ENCODE peak calls at places on chromosomes 5 and 9, in nine cellular contexts. I is IMR-90; G is neuronal stem cell; U is lower lobe of right lung; L is esophagus muscularis mucosa; V is adrenal gland; S is CD4-positive, CD25-positive, alpha-beta regulatory T cell; O is brain microvascular endothelial cell; C is CD8-positive, alpha-beta T cell. D is an unnamed sample. For H3K27me3, the result is how much of the 10 kb centered on the place peaks cover.

GRCh38 chr9:33180526-33181184 is 13.5 kb upstream of the B4GALT1 start:
- DNase-seq in S (no peak), V (no peak), O (peak), L (no peak), G (no peak), U (no peak), C (no peak), I (peak), D (no peak)

GRCh38 chr9:35482071-35482470 is 7.8 kb upstream of the RUSC2 start:
- DNase-seq in S (no peak), L (no peak), O (no peak), G (no peak), U (no peak), I (peak), C (no peak), V (no peak), D (no peak)

GRCh38 chr9:97749928-97750327 is 52.8 kb upstream of the XPA start:
- DNase-seq in V (no peak), L (no peak), G (no peak), O (no peak), S (no peak), U (no peak), C (no peak), I (no peak), D (no peak)

GRCh38 chr9:4297795-4298254 is 2.0 kb downstream of the GLIS3 start:
- DNase-seq in U (peak), I (peak), G (peak), S (peak), V (peak), C (peak), L (no peak), O (peak), D (no peak)

GRCh38 chr5:172637122-172637580 is 3.9 kb upstream of the NEURL1B start:
- DNase-seq in V (no peak), G (no peak), I (no peak), O (no peak), L (no peak), U (no peak), C (no peak), S (peak), D (no peak)

GRCh38 chr5:5978501-5979361 is 399.6 kb downstream of the MED10 start:
- DNase-seq in G (no peak), U (no peak), I (no peak), S (no peak), C (no peak), L (peak), V (no peak), O (no peak), D (no peak)

GRCh38 chr5:59587489-59588337 is 305.8 kb downstream of the PDE4D start:
- DNase-seq in V (peak), U (peak), I (peak), L (no peak), S (no peak), G (peak), C (no peak), O (peak), D (no peak)

GRCh38 chr5:119031047-119031886 is 39.6 kb upstream of the DMXL1 start:
- DNase-seq in L (no peak), G (no peak), C (no peak), S (peak), U (no peak), O (no peak), V (no peak), I (no peak), D (no peak)

GRCh38 chr5:60929024-60929423 is 15.8 kb downstream of the ERCC8 start:
- DNase-seq in U (no peak), G (no peak), O (no peak), C (no peak), L (no peak), V (no peak), S (no peak), I (peak), D (no peak)

GRCh38 chr9:129555512-129556203 is 65.2 kb downstream of the C9orf50 start:
- DNase-seq in U (no peak), S (no peak), G (no peak), C (no peak), V (no peak), O (no peak), I (peak), L (no peak), D (no peak)

GRCh38 chr5:139904566-139905400 is 109.2 kb downstream of the PSD2 start:
- DNase-seq in L (no peak), G (peak), C (no peak), O (no peak), S (no peak), U (no peak), I (no peak), V (no peak), D (no peak)
- H3K27me3 ChIP-seq in L (under half), G (half or more), C (under half), O (half or more), S (under half), U (under half), I (half or more), V (under half), D (under half)

DNA sequence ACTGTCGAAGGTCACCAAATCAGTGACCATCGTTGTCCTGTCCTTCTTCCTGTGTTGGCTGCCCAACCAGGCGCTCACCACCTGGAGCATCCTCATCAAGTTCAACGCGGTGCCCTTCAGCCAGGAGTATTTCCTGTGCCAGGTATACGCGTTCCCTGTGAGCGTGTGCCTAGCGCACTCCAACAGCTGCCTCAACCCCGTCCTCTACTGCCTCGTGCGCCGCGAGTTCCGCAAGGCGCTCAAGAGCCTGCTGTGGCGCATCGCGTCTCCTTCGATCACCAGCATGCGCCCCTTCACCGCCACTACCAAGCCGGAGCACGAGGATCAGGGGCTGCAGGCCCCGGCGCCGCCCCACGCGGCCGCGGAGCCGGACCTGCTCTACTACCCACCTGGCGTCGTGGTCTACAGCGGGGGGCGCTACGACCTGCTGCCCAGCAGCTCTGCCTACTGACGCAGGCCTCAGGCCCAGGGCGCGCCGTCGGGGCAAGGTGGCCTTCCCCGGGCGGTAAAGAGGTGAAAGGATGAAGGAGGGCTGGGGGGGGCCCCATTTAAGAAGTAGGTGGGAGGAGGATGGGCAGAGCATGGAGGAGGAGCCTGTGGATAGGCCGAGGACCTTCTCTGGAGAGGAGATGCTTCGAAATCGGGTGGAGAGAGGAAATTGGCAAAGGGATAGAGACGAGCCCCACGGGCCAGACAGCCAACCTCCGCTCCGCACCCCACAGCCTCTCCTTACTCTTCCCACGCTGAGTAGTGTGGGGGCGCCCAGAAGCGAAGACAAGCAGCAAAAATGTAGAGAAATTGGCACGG is 1.7 kb downstream of the RXFP3 start:
- DNase-seq in V (no peak), S (no peak), O (no peak), L (peak), C (no peak), G (no peak), U (no peak), I (no peak), D (no peak)
- H3K27me3 ChIP-seq in V (under half), S (under half), O (under half), L (under half), C (under half), G (under half), U (half or more), I (half or more), D (under half)

DNA sequence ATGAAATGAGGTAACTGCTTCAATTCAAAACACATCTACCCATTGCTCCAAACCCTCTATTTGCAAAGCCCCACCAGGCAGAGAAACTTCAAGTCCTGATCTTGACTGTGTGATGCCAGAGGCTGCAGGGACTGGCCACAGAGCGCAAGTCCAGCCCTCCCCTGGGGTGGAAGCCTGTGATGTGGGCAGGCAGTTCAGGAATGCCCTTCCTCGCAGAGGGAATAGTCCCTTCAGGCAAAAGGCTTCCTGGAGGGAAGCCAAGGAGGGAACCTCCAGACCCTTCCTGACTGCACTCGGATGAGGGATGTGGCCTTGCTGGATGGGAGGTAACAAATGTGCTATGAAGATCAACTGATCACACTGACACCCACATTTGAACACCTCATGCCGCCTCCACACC is 131.2 kb downstream of the SLIT3 start:
- DNase-seq in S (no peak), I (no peak), U (no peak), O (no peak), L (no peak), V (no peak), G (no peak), C (no peak), D (no peak)
- H3K27me3 ChIP-seq in S (under half), I (under half), U (under half), O (under half), L (under half), V (under half), G (under half), C (under half), D (under half)

GRCh38 chr5:174556756-174557155 is 167.6 kb upstream of the MSX2 start:
- DNase-seq in I (peak), G (no peak), C (no peak), U (no peak), O (no peak), V (no peak), S (no peak), L (no peak), D (no peak)

GRCh38 chr5:174552428-174552827 is 172.0 kb upstream of the MSX2 start:
- DNase-seq in S (no peak), C (no peak), I (no peak), V (no peak), U (no peak), L (no peak), O (no peak), G (no peak), D (no peak)

GRCh38 chr5:174555726-174556125 is 168.7 kb upstream of the MSX2 start:
- DNase-seq in C (no peak), U (no peak), O (no peak), L (no peak), S (no peak), V (no peak), I (no peak), G (no peak), D (no peak)

GRCh38 chr5:174550026-174550425 is 174.4 kb upstream of the MSX2 start:
- DNase-seq in S (no peak), O (no peak), U (no peak), I (peak), C (no peak), L (no peak), V (no peak), G (no peak), D (no peak)

GRCh38 chr5:174553556-174553955 is 170.8 kb upstream of the MSX2 start:
- DNase-seq in I (no peak), O (no peak), C (no peak), V (peak), S (no peak), G (no peak), U (no peak), L (no peak), D (no peak)
- H3K27me3 ChIP-seq in I (under half), O (under half), C (under half), V (under half), S (under half), G (under half), U (under half), L (under half), D (under half)

GRCh38 chr9:126615251-126615790 is 1.6 kb downstream of the LMX1B start:
- DNase-seq in U (peak), S (peak), I (peak), V (no peak), C (peak), O (no peak), G (no peak), L (no peak), D (no peak)
- H3K27me3 ChIP-seq in U (half or more), S (under half), I (half or more), V (half or more), C (under half), O (half or more), G (half or more), L (under half), D (under half)

DNA sequence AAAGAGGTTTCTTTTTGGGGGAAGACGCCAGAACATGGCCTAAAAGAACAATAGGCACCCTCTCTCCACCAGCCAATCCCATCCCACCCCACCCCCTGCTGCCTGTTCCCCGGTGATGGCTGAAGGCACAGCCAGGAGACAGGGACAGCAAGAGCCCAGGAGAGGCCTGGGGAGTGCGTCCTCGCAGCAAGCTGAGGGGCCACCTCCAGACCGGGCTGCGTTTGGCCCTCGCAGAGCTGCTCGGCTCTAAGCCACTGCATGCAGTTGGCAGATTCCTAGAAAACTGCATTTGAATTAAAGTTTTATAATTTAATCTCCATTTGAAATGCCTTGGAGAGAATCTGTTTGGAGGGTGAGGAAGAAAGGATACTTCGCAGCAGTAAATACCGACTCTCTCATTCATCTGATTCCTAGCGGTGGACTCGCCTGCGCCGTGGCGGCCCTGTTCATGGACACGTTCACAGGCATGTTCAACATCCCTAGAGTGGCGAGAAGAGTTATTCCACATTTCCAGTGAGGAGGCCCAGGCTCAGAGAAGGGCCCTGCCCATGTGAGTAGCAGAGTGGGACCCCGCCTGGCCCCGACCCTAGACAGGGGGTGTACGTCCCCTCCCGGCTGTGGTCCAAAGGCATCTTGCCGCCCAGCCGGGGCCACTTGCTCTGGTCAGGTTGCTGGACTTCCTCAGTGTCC is 55.8 kb downstream of the TSPAN17 start:
- DNase-seq in I (no peak), O (no peak), G (no peak), V (no peak), L (no peak), U (no peak), S (no peak), C (no peak), D (no peak)
- H3K27me3 ChIP-seq in I (half or more), O (under half), G (under half), V (under half), L (under half), U (under half), S (under half), C (under half), D (under half)

GRCh38 chr9:76323481-76323880 is 70.7 kb downstream of the RFK start:
- DNase-seq in C (no peak), U (no peak), S (no peak), I (no peak), V (no peak), G (no peak), L (no peak), O (no peak), D (no peak)
- H3K27me3 ChIP-seq in C (under half), U (under half), S (under half), I (under half), V (under half), G (under half), L (under half), O (under half), D (under half)